ENCODE peak calls at places on chromosomes 11 and 22, in ten cellular contexts. T is HEK293T; J is stimulated activated CD4-positive, alpha-beta T cell treated with anti-CD3 and anti-CD28 coated beads, Interleukin-4, amount 100 ng/mL, for 1 hour; H is putamen; L is amygdala; P is suprapubic skin; D is Daoy; S is GM20000; N is NCI-H510A treated with DMSO at 0.1 percent for 48 hours; K is SJSA1. R is an unnamed sample.

GRCh38 chr11:13160745-13161144 is 116.8 kb upstream of the BMAL1 start:
- DNase-seq in J (no peak), D (no peak), P (no peak), K (no peak), S (no peak), H (no peak), T (no peak), N (no peak), L (no peak), R (no peak)

GRCh38 chr22:27207907-27208306 is 550.5 kb downstream of the MIAT start:
- DNase-seq in D (peak; percentile 91), H (no peak), T (no peak), K (peak; percentile 79), J (no peak), L (no peak), S (no peak), P (no peak), N (no peak), R (no peak)

GRCh38 chr11:121323208-121323607 is 30.6 kb downstream of the SC5D start:
- DNase-seq in K (no peak), T (no peak), P (no peak), S (no peak), H (no peak), D (no peak), J (no peak), N (no peak), L (no peak), R (no peak)

GRCh38 chr11:128474036-128474874 is 113.1 kb downstream of the ETS1 start:
- DNase-seq in N (no peak), T (no peak), L (no peak), H (no peak), S (no peak), D (no peak), J (no peak), K (no peak), P (no peak), R (no peak)

GRCh38 chr22:42389137-42389536 is 43.1 kb downstream of the NFAM1 start:
- DNase-seq in T (no peak), L (no peak), J (no peak), P (no peak), D (no peak), N (peak; percentile 42), S (no peak), H (no peak), K (no peak), R (peak; percentile 62)

GRCh38 chr11:20010106-20010860 is 150.0 kb downstream of the DBX1 start:
- DNase-seq in N (no peak), J (no peak), H (no peak), P (no peak), D (no peak), L (no peak), T (no peak), K (no peak), S (no peak), R (no peak)

GRCh38 chr11:122201126-122201525 is 85.1 kb upstream of the BLID start:
- DNase-seq in K (no peak), H (no peak), S (no peak), L (no peak), N (no peak), P (no peak), D (no peak), J (no peak), T (no peak), R (no peak)

GRCh38 chr11:17827006-17827405 is 92.4 kb downstream of the KCNC1 start:
- DNase-seq in N (peak; percentile 41), H (no peak), T (peak; percentile 22), D (no peak), P (no peak), S (no peak), L (no peak), K (no peak), J (no peak), R (peak; percentile 64)

GRCh38 chr11:63242089-63242762 is 1.2 kb downstream of the SLC22A25 start:
- DNase-seq in T (no peak), K (no peak), H (no peak), N (no peak), S (no peak), P (no peak), D (no peak), J (no peak), L (no peak), R (no peak)

GRCh38 chr22:23762866-23763578 is at the start of gene C22orf15:
- DNase-seq in H (no peak), S (no peak), D (peak; percentile 67), N (no peak), T (no peak), K (peak; percentile 27), L (no peak), J (no peak), P (no peak), R (peak; percentile 32)

GRCh38 chr11:80841716-80842115 is 1400.9 kb upstream of the TENM4 start:
- DNase-seq in S (no peak), N (no peak), J (no peak), D (no peak), P (no peak), T (no peak), L (no peak), H (no peak), K (no peak), R (no peak)

GRCh38 chr22:44926491-44927415 is 83.1 kb downstream of the PHF21B start:
- DNase-seq in K (no peak), N (no peak), T (no peak), J (no peak), S (no peak), L (no peak), H (no peak), D (no peak), P (no peak), R (no peak)

GRCh38 chr11:44329472-44330230 is 19.7 kb upstream of the ALX4 start:
- DNase-seq in H (no peak), L (no peak), N (no peak), J (no peak), T (no peak), D (no peak), K (no peak), P (no peak), S (no peak), R (no peak)

GRCh38 chr11:86865436-86865835 is 65.1 kb downstream of the PRSS23 start:
- DNase-seq in L (no peak), J (no peak), K (no peak), P (no peak), D (no peak), N (no peak), H (no peak), T (no peak), S (no peak), R (no peak)

GRCh38 chr11:125123947-125124633 is 12.7 kb upstream of the TMEM218 start:
- DNase-seq in J (peak; percentile 47), P (no peak), D (peak; percentile 43), H (peak; percentile 41), T (peak; percentile 61), L (no peak), S (peak; percentile 32), N (no peak), K (no peak), R (peak; percentile 88)

GRCh38 chr22:36244522-36245391 is 5.4 kb upstream of the APOL2 start:
- DNase-seq in P (no peak), N (no peak), K (peak; percentile 19), J (no peak), H (no peak), L (no peak), D (no peak), S (no peak), T (no peak), R (peak; percentile 38)

GRCh38 chr11:76510060-76511047 is 65.5 kb downstream of the EMSY start:
- DNase-seq in T (no peak), P (no peak), H (no peak), K (no peak), S (no peak), J (no peak), D (no peak), N (no peak), L (no peak), R (no peak)

GRCh38 chr11:134050541-134051383 is 18.1 kb upstream of the JAM3 start:
- DNase-seq in D (peak; percentile 74), K (peak; percentile 34), J (peak; percentile 75), P (peak; percentile 83), S (peak; percentile 89), L (peak; percentile 65), N (peak; percentile 90), T (peak; percentile 87), H (no peak), R (peak; percentile 60)

GRCh38 chr22:46551321-46551720 is 13.9 kb upstream of the CELSR1 start:
- DNase-seq in S (no peak), P (peak; percentile 50), J (no peak), D (no peak), L (no peak), H (no peak), N (no peak), T (no peak), K (no peak), R (no peak)

GRCh38 chr11:13669544-13670488 is 1.3 kb downstream of the FAR1 start:
- DNase-seq in T (no peak), H (no peak), P (no peak), D (peak; percentile 2), S (no peak), N (no peak), K (no peak), L (no peak), J (no peak), R (no peak)

GRCh38 chr11:27004103-27004502 is 10.2 kb downstream of the FIBIN start:
- DNase-seq in P (no peak), K (no peak), D (no peak), H (no peak), J (no peak), L (no peak), N (peak; percentile 4), S (no peak), T (no peak), R (no peak)

GRCh38 chr11:44658451-44658850 is 68.3 kb upstream of the TSPAN18 start:
- DNase-seq in S (peak; percentile 54), T (peak; percentile 47), D (no peak), K (no peak), P (no peak), J (no peak), H (no peak), L (no peak), N (no peak), R (no peak)

GRCh38 chr11:31643831-31644230 is 134.3 kb downstream of the ELP4 start:
- DNase-seq in P (no peak), H (no peak), D (peak; percentile 67), S (no peak), J (no peak), L (no peak), T (peak; percentile 7), N (no peak), K (no peak), R (peak; percentile 34)

GRCh38 chr11:72039108-72039850 is 40.6 kb downstream of the IL18BP start:
- DNase-seq in S (no peak), T (no peak), D (no peak), K (no peak), P (no peak), H (no peak), N (peak; percentile 17), J (no peak), L (no peak), R (no peak)

GRCh38 chr22:20583471-20583922 is 76.1 kb downstream of the MED15 start:
- DNase-seq in L (peak; percentile 82), K (no peak), D (no peak), T (no peak), J (no peak), H (peak; percentile 38), P (no peak), N (no peak), S (no peak), R (no peak)

GRCh38 chr11:96215094-96215782 is 127.8 kb downstream of the MAML2 start:
- DNase-seq in N (no peak), P (no peak), L (no peak), K (peak; percentile 42), H (no peak), T (no peak), S (peak; percentile 42), J (no peak), D (peak; percentile 56), R (no peak)

GRCh38 chr11:89495951-89496350 is 4.8 kb upstream of the NOX4 start:
- DNase-seq in T (no peak), S (no peak), K (peak; percentile 65), L (no peak), H (no peak), N (no peak), P (peak; percentile 58), D (peak; percentile 82), J (no peak), R (peak; percentile 6)

GRCh38 chr11:130314749-130315285 is at the start of gene ZBTB44:
- DNase-seq in P (peak; percentile 95), T (peak; percentile 93), N (peak; percentile 85), K (peak; percentile 25), D (peak; percentile 90), J (peak; percentile 90), S (peak; percentile 97), H (peak; percentile 93), L (peak; percentile 93), R (peak; percentile 87)

R was measured in SJCRH30.